ENCODE peak calls at places on chromosome 12, in six cellular contexts. D is transverse colon; N is tibial artery; Q is cardiac muscle cell; P is CD8-positive, alpha-beta T cell; Y is dorsolateral prefrontal cortex. C is an unnamed sample.

GRCh38 chr12:2306012-2306411 is 253.2 kb downstream of the CACNA1C start:
- DNase-seq in D (no peak), N (no peak), Q (no peak), P (no peak), Y (no peak), C (no peak)

GRCh38 chr12:40735551-40736230 is 43.5 kb downstream of the CNTN1 start:
- DNase-seq in D (no peak), N (no peak), Q (no peak), P (no peak), Y (no peak), C (no peak)

GRCh38 chr12:3353621-3354020 is 137.4 kb upstream of the PRMT8 start:
- DNase-seq in D (no peak), N (no peak), Q (no peak), P (no peak), Y (no peak), C (no peak)

GRCh38 chr12:50283924-50284236 is 560 bp upstream of the LIMA1 start:
- DNase-seq in D (no peak), N (no peak), Q (peak; percentile 2), P (no peak), Y (no peak), C (peak; percentile 43)

GRCh38 chr12:3117628-3118027 is 40.4 kb downstream of the TSPAN9 start:
- DNase-seq in D (no peak), N (no peak), Q (no peak), P (no peak), Y (no peak), C (peak; percentile 89)

GRCh38 chr12:64631197-64631596 is 20.9 kb downstream of the RASSF3 start:
- DNase-seq in D (no peak), N (no peak), Q (no peak), P (peak; percentile 13), Y (no peak), C (no peak)

GRCh38 chr12:124416516-124417395 is 121.9 kb downstream of the RFLNA start:
- DNase-seq in D (no peak), N (no peak), Q (no peak), P (no peak), Y (no peak), C (no peak)

GRCh38 chr12:114666746-114667668 is 17.0 kb downstream of the TBX3 start:
- DNase-seq in D (no peak), N (no peak), Q (no peak), P (no peak), Y (no peak), C (no peak)

GRCh38 chr12:111664510-111664909 is 21.2 kb downstream of the BRAP start:
- DNase-seq in D (no peak), N (no peak), Q (no peak), P (no peak), Y (no peak), C (no peak)

GRCh38 chr12:42969357-42969756 is 379.8 kb upstream of the PRICKLE1 start:
- DNase-seq in D (no peak), N (no peak), Q (no peak), P (no peak), Y (no peak), C (no peak)

GRCh38 chr12:53207042-53207441 is at the start of gene ITGB7:
- DNase-seq in D (peak; percentile 81), N (peak; percentile 63), Q (no peak), P (peak; percentile 76), Y (no peak), C (no peak)

GRCh38 chr12:109930028-109930800 is 30.1 kb downstream of the TCHP start:
- DNase-seq in D (no peak), N (no peak), Q (no peak), P (no peak), Y (no peak), C (no peak)

GRCh38 chr12:40829738-40830144 is 137.5 kb downstream of the CNTN1 start:
- DNase-seq in D (no peak), N (no peak), Q (no peak), P (no peak), Y (no peak), C (no peak)

GRCh38 chr12:65821336-65821735 is 2.9 kb upstream of the HMGA2 start:
- DNase-seq in D (no peak), N (no peak), Q (no peak), P (no peak), Y (no peak), C (no peak)

GRCh38 chr12:23757541-23757962 is 191.9 kb downstream of the SOX5 start:
- DNase-seq in D (no peak), N (no peak), Q (peak; percentile 3), P (no peak), Y (no peak), C (no peak)

GRCh38 chr12:92442782-92443181 is 260.0 kb upstream of the PLEKHG7 start:
- DNase-seq in D (no peak), N (no peak), Q (no peak), P (no peak), Y (no peak), C (no peak)

GRCh38 chr12:106681210-106681609 is 93.3 kb upstream of the RIC8B start:
- DNase-seq in D (no peak), N (no peak), Q (no peak), P (no peak), Y (no peak), C (no peak)

GRCh38 chr12:8605057-8605456 is 7.6 kb downstream of the AICDA start:
- DNase-seq in D (no peak), N (no peak), Q (no peak), P (no peak), Y (no peak), C (no peak)

GRCh38 chr12:51369581-51369980 is 21.6 kb downstream of the GALNT6 start:
- DNase-seq in D (no peak), N (no peak), Q (no peak), P (no peak), Y (no peak), C (no peak)

GRCh38 chr12:24852420-24852819 is 96.5 kb downstream of the BCAT1 start:
- DNase-seq in D (no peak), N (no peak), Q (peak; percentile 3), P (no peak), Y (no peak), C (no peak)
- TF ChIP-seq CTCF in D (no peak), N (no peak), Q (peak; percentile 47), P (no peak), Y (peak; percentile 28), C (peak; percentile 56)

DNA sequence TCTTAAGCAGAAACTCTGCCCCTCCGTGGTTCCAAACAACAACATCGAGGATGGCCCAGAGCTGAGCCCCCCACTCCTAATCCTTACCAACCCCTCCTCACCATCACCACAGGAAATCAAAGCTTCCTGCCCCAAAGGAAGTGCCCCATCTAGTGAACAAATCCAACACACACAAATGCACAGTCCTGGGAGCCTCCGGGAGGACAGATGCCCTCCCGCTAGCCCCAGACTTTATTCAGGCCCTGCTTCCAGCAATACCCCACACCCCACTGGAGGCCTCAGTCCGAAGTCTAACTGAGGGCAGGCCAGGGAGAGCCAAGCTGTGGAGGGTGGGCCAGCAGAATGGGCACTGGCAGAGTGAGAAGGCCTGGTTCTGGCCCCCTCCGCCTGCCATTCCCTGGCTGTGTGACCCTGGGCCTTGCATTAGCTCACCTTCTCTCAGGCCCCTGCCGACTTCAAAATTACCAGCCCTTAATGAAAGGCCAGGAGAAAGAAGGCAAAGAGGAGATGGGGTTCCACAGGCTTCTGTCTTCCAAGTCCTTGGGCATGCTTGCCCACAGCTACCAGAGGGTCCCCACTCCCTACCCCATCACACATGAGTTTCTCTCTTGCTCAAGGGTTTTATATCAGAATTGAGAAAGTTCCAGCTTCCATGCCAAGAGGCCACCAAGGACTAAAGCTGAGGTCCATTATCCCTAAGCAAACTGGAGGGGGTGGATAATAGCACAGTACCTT is 2.3 kb downstream of the HDAC7 start:
- DNase-seq in D (no peak), N (no peak), Q (no peak), P (no peak), Y (no peak), C (no peak)
- H3K4me3 ChIP-seq in D (no peak overlapping the region), N (peak overlapping the region; percentile 62), Q (no peak overlapping the region), P (peak overlapping the region; percentile 78), Y (peak overlapping the region; percentile 75), C (peak overlapping the region; percentile 90)

DNA sequence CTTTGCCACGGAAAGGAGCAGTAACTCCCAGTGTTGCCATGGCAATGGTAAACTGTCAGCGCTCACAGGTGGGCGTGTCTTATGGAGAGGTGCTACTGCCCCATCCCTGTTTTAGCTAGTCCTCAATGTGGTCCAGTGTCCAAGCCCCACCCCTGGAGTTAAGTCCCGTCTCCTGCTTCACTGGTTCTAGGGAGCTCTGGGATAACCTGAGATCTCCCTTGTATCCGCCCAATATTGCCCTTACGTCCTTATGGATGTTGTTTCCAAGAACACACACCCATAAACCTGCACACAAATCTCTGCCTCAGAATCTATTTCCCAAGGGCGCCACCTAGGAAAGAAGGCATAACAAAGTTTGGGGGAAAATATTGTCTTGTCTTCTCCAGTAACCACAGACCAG is 64.2 kb downstream of the SPRING1 start:
- DNase-seq in D (no peak), N (no peak), Q (no peak), P (no peak), Y (no peak), C (no peak)
- TF ChIP-seq CTCF in D (no peak), N (no peak), Q (peak; percentile 18), P (no peak), Y (no peak), C (no peak)

GRCh38 chr12:55930771-55931316 is at the start of gene DGKA:
- DNase-seq in D (peak; percentile 73), N (no peak), Q (peak; percentile 57), P (peak; percentile 67), Y (no peak), C (peak; percentile 81)

GRCh38 chr12:55927588-55928502 is at the start of gene PYM1:
- DNase-seq in D (peak; percentile 91), N (peak; percentile 88), Q (peak; percentile 73), P (peak; percentile 59), Y (peak; percentile 58), C (peak; percentile 67)

GRCh38 chr12:55926738-55927587 is 731 bp downstream of the PYM1 start:
- DNase-seq in D (peak; percentile 91), N (peak; percentile 94), Q (peak; percentile 92), P (peak; percentile 85), Y (peak; percentile 87), C (peak; percentile 91)

GRCh38 chr12:55931317-55931779 is 386 bp downstream of the DGKA start:
- DNase-seq in D (peak; percentile 52), N (peak; percentile 70), Q (no peak), P (no peak), Y (peak; percentile 4), C (no peak)

GRCh38 chr12:55929306-55929791 is 1.6 kb upstream of the DGKA start:
- DNase-seq in D (peak; percentile 75), N (no peak), Q (no peak), P (peak; percentile 86), Y (no peak), C (no peak)
- H3K4me3 ChIP-seq in D (no peak overlapping the region), N (no peak overlapping the region), Q (no peak overlapping the region), P (peak overlapping the region; percentile 48), Y (peak overlapping the region; percentile 9), C (no peak overlapping the region)

DNA sequence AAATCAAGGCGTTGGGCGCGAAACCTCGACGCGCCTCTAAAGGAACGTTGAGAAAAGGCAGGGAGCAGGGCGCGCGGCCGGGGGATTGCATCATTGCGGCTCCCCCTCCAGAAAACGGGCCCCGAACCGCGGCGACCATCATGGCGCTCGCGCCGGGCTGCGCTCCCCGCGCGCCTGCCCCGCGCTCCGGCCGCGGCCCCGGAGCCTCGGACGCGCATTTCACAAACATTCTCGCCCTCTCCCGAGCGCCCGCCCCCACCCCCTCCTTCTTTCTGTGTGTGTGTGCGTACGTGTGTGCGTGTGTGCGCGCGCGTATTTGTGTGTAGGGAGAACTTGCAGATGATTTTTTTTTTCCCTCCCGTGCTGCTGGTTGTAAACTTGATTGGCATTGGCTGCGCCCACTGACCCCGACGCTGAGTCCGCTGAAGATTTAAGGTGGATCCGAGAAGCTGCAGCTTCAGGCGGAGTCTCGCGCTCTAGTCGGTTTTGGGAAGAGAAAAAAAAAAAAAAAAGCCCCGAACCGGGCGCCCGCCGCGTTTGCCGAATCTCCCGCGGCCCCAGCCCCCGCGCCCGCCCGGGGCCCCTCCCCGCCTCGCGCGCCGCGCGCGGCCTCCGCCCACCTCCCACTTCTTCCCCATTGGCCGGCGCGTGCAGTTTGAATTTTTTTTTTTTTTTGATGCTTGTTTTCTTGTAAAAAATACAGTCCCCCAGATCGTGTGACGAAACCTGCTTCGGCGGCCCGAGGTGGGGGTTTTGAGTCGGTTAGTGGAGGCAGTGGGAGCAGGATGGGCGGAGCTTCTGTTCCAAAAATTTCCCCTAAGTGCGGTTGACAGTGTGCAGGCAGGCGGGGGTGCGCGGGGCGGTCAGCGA is 8.2 kb downstream of the CDKN1B start:
- DNase-seq in D (peak; percentile 95), N (peak; percentile 98), Q (peak; percentile 97), P (peak; percentile 90), Y (peak; percentile 85), C (peak; percentile 100)
- TF ChIP-seq CTCF in D (peak; percentile 18), N (peak; percentile 19), Q (no peak), P (no peak), Y (no peak), C (no peak)

C was measured in AG10803.